ENCODE peak calls at places on chromosomes 3 and 15, in ten cellular contexts. I, J, B, V, T, Y, K, W, N and F are unnamed samples.

GRCh38 chr15:100131321-100132224 is 210.2 kb downstream of the ADAMTS17 start:
- DNase-seq in V (no peak), W (peak; percentile 30), K (peak; percentile 54), T (peak; percentile 36), B (no peak), N (no peak), I (no peak), Y (no peak), J (no peak), F (no peak)

GRCh38 chr15:55522741-55523450 is 14.9 kb upstream of the DNAAF4 start:
- DNase-seq in T (no peak), V (no peak), W (no peak), B (no peak), N (no peak), J (no peak), I (no peak), Y (no peak), K (no peak), F (no peak)

GRCh38 chr3:52451237-52452083 is 2.4 kb downstream of the TNNC1 start:
- DNase-seq in W (no peak), B (no peak), K (no peak), T (no peak), Y (no peak), I (no peak), V (no peak), N (no peak), J (no peak), F (peak; percentile 34)

GRCh38 chr3:69240651-69241578 is 118.5 kb upstream of the LMOD3 start:
- DNase-seq in K (peak; percentile 15), T (no peak), W (no peak), V (no peak), J (no peak), Y (no peak), I (no peak), B (peak; percentile 57), N (peak; percentile 91), F (no peak)

GRCh38 chr3:33690341-33690740 is 27.7 kb downstream of the CLASP2 start:
- DNase-seq in B (no peak), I (no peak), W (no peak), T (no peak), Y (no peak), J (no peak), V (no peak), N (no peak), K (no peak), F (no peak)

GRCh38 chr3:113174806-113175490 is 36.4 kb upstream of the BOC start:
- DNase-seq in N (no peak), K (no peak), W (no peak), J (no peak), I (no peak), V (no peak), B (no peak), Y (no peak), T (no peak), F (no peak)

GRCh38 chr3:41900265-41900664 is 61.6 kb downstream of the ULK4 start:
- DNase-seq in K (no peak), N (peak; percentile 25), W (no peak), Y (peak; percentile 24), B (peak; percentile 24), T (no peak), V (no peak), J (no peak), I (no peak), F (no peak)

GRCh38 chr15:64092075-64092820 is 1.4 kb downstream of the CIAO2A start:
- DNase-seq in W (no peak), I (no peak), J (no peak), V (no peak), K (no peak), T (no peak), Y (peak; percentile 25), N (peak; percentile 44), B (no peak), F (no peak)

GRCh38 chr15:65980824-65981456 is 111.6 kb downstream of the RAB11A start:
- DNase-seq in V (no peak), K (peak; percentile 65), I (no peak), W (peak; percentile 55), J (no peak), N (peak; percentile 86), Y (peak; percentile 55), B (peak; percentile 11), T (peak; percentile 15), F (no peak)

GRCh38 chr15:42577514-42578031 is 2.2 kb downstream of the STARD9 start:
- DNase-seq in T (no peak), I (no peak), Y (no peak), J (no peak), N (peak; percentile 94), B (no peak), W (no peak), V (no peak), K (peak; percentile 31), F (no peak)

GRCh38 chr15:100170280-100170654 is 171.5 kb downstream of the ADAMTS17 start:
- DNase-seq in N (no peak), I (no peak), W (no peak), J (no peak), T (no peak), K (peak; percentile 44), V (no peak), B (no peak), Y (no peak), F (no peak)

GRCh38 chr3:112346491-112347122 is 13.7 kb downstream of the CD200 start:
- DNase-seq in T (no peak), Y (no peak), V (no peak), J (no peak), B (no peak), K (no peak), W (no peak), N (no peak), I (no peak), F (no peak)

GRCh38 chr3:65946438-65946837 is 92.3 kb downstream of the MAGI1 start:
- DNase-seq in V (no peak), W (no peak), J (no peak), B (no peak), T (no peak), Y (no peak), I (no peak), K (no peak), N (no peak), F (no peak)

GRCh38 chr3:13019243-13019701 is 54.0 kb downstream of the IQSEC1 start:
- DNase-seq in V (no peak), I (no peak), N (peak; percentile 93), K (no peak), B (no peak), Y (no peak), J (no peak), W (no peak), T (no peak), F (no peak)

GRCh38 chr15:52344592-52344991 is 49.0 kb upstream of the MYO5C start:
- DNase-seq in W (no peak), J (no peak), V (no peak), T (no peak), K (no peak), I (no peak), B (no peak), Y (no peak), N (no peak), F (no peak)

GRCh38 chr3:181794036-181794790 is 82.5 kb downstream of the SOX2 start:
- DNase-seq in I (no peak), V (no peak), B (no peak), N (no peak), W (no peak), J (no peak), K (no peak), T (no peak), Y (no peak), F (no peak)

GRCh38 chr15:45827275-45827674 is 192.4 kb downstream of the SQOR start:
- DNase-seq in K (no peak), N (no peak), Y (no peak), V (no peak), T (no peak), I (no peak), W (no peak), B (no peak), J (no peak), F (no peak)

GRCh38 chr3:116939091-116939490 is 229.5 kb downstream of the TUSC7 start:
- DNase-seq in Y (no peak), N (peak; percentile 84), J (no peak), B (no peak), V (no peak), K (no peak), T (no peak), W (no peak), I (no peak), F (no peak)

GRCh38 chr3:17969244-17969643 is 226.8 kb upstream of the TBC1D5 start:
- DNase-seq in J (no peak), Y (no peak), B (no peak), W (no peak), N (no peak), K (no peak), T (no peak), I (no peak), V (no peak), F (no peak)

GRCh38 chr3:183730361-183730760 is 32.8 kb downstream of the YEATS2 start:
- DNase-seq in B (no peak), Y (no peak), I (no peak), J (no peak), W (no peak), T (no peak), V (no peak), K (no peak), N (no peak), F (no peak)

GRCh38 chr3:19934098-19934566 is at the start of gene EFHB:
- DNase-seq in N (peak; percentile 96), B (no peak), T (peak; percentile 42), V (no peak), J (no peak), Y (no peak), K (no peak), I (no peak), W (no peak), F (no peak)

GRCh38 chr3:47024932-47025331 is 45.5 kb downstream of the NBEAL2 start:
- DNase-seq in B (no peak), N (peak; percentile 82), Y (no peak), K (no peak), I (no peak), W (no peak), V (no peak), J (no peak), T (no peak), F (no peak)

GRCh38 chr3:88131695-88132094 is 18.1 kb upstream of the C3orf38 start:
- DNase-seq in W (no peak), Y (no peak), N (no peak), V (no peak), J (no peak), T (no peak), I (no peak), K (no peak), B (no peak), F (no peak)

GRCh38 chr15:85457392-85457968 is 77.1 kb downstream of the AKAP13 start:
- DNase-seq in J (no peak), T (no peak), W (peak; percentile 52), V (no peak), N (no peak), B (no peak), I (no peak), Y (no peak), K (peak; percentile 63), F (no peak)

GRCh38 chr3:117722856-117723255 is 1013.3 kb downstream of the TUSC7 start:
- DNase-seq in J (no peak), Y (peak; percentile 19), V (no peak), K (no peak), N (no peak), W (peak; percentile 2), B (no peak), I (no peak), T (no peak), F (peak; percentile 42)

GRCh38 chr15:86316216-86316615 is 236.5 kb downstream of the AGBL1 start:
- DNase-seq in T (no peak), W (no peak), N (no peak), B (no peak), I (no peak), J (no peak), V (no peak), K (no peak), Y (no peak), F (no peak)

GRCh38 chr15:63752075-63752684 is 81.6 kb downstream of the HERC1 start:
- DNase-seq in W (peak; percentile 44), I (no peak), J (no peak), Y (peak; percentile 79), N (peak; percentile 61), T (peak; percentile 81), B (peak; percentile 36), V (no peak), K (peak; percentile 55), F (no peak)

GRCh38 chr15:63232943-63233342 is 43.5 kb downstream of the RAB8B start:
- DNase-seq in V (no peak), I (no peak), B (no peak), Y (no peak), W (no peak), N (no peak), J (no peak), T (no peak), K (no peak), F (no peak)